ENCODE peak calls at places on chromosome X, in four cellular contexts. H, X, V and L are unnamed samples.

GRCh38 chrX:132023896-132024386 is 839 bp downstream of the STK26 start:
- DNase-seq in H (no peak), X (peak), V (no peak), L (no peak)

GRCh38 chrX:50638123-50638522 is 167.5 kb upstream of the DGKK start:
- DNase-seq in X (no peak), V (no peak), H (no peak), L (no peak)

GRCh38 chrX:64202808-64203320 is 2.6 kb downstream of the AMER1 start:
- DNase-seq in V (no peak), X (no peak), H (no peak), L (no peak)

GRCh38 chrX:110964761-110965160 is 131.2 kb upstream of the PAK3 start:
- DNase-seq in H (no peak), X (no peak), V (no peak), L (peak)

GRCh38 chrX:44842555-44843317 is 1.1 kb upstream of the DUSP21 start:
- DNase-seq in H (no peak), V (no peak), X (no peak), L (no peak)

GRCh38 chrX:54085666-54086065 is 41.4 kb upstream of the PHF8 start:
- DNase-seq in H (no peak), X (no peak), V (no peak), L (no peak)

GRCh38 chrX:7582191-7582590 is 260.8 kb upstream of the VCX start:
- DNase-seq in X (no peak), H (no peak), V (no peak), L (no peak)

GRCh38 chrX:118254611-118255010 is 91.3 kb upstream of the WDR44 start:
- DNase-seq in H (peak), V (peak), X (no peak), L (peak)

GRCh38 chrX:148542481-148543255 is 42.3 kb downstream of the AFF2 start:
- DNase-seq in X (no peak), H (no peak), V (no peak), L (no peak)

GRCh38 chrX:55161581-55161980 is 58.6 kb upstream of the PAGE5 start:
- DNase-seq in V (peak), H (no peak), X (no peak), L (no peak)

GRCh38 chrX:1600406-1601050 is 9.1 kb downstream of the AKAP17A start:
- DNase-seq in X (no peak), H (no peak), V (no peak), L (no peak)

GRCh38 chrX:74924449-74925209 is 623 bp downstream of the NEXMIF start:
- DNase-seq in X (peak), H (no peak), V (peak), L (peak)

GRCh38 chrX:129663171-129663570 is 8.4 kb upstream of the APLN start:
- DNase-seq in H (no peak), X (no peak), V (no peak), L (no peak)

GRCh38 chrX:18288716-18289115 is 65.8 kb downstream of the SCML2 start:
- DNase-seq in H (no peak), X (no peak), V (peak), L (no peak)

GRCh38 chrX:275967-276587 is 5.1 kb upstream of the PLCXD1 start:
- DNase-seq in H (peak), V (peak), X (peak), L (no peak)

GRCh38 chrX:118847676-118848075 is 24.1 kb downstream of the ZCCHC12 start:
- DNase-seq in H (no peak), X (no peak), V (peak), L (no peak)

GRCh38 chrX:71489540-71489939 is 43.4 kb upstream of the OGT start:
- DNase-seq in V (no peak), X (no peak), H (no peak), L (no peak)

GRCh38 chrX:146615807-146616206 is 193.8 kb upstream of the CXorf51B start:
- DNase-seq in X (no peak), V (no peak), H (no peak), L (no peak)

GRCh38 chrX:71366674-71367256 is 608 bp downstream of the TAF1 start:
- DNase-seq in H (no peak), V (peak), X (no peak), L (peak)

GRCh38 chrX:134172588-134173259 is 64.3 kb upstream of the CCDC160 start:
- DNase-seq in H (no peak), X (no peak), V (no peak), L (peak)

GRCh38 chrX:39507034-39507433 is 590.7 kb downstream of the BCOR start:
- DNase-seq in X (no peak), H (no peak), V (no peak), L (no peak)

GRCh38 chrX:20594985-20595384 is 328.3 kb upstream of the RPS6KA3 start:
- DNase-seq in X (no peak), H (no peak), V (no peak), L (no peak)

GRCh38 chrX:131895807-131896206 is 127.3 kb upstream of the STK26 start:
- DNase-seq in V (no peak), X (no peak), H (no peak), L (no peak)

GRCh38 chrX:15349046-15349445 is 13.7 kb upstream of the PIGA start:
- DNase-seq in V (peak), H (peak), X (no peak), L (no peak)

GRCh38 chrX:30690330-30690729 is 37.1 kb downstream of the GK start:
- DNase-seq in V (no peak), H (no peak), X (no peak), L (no peak)

GRCh38 chrX:149370097-149370496 is 135.0 kb downstream of the IDS start:
- DNase-seq in V (no peak), X (no peak), H (no peak), L (no peak)

GRCh38 chrX:118550792-118551191 is 55.2 kb downstream of the DOCK11 start:
- DNase-seq in H (peak), V (no peak), X (no peak), L (no peak)

GRCh38 chrX:150522494-150522893 is 45.9 kb upstream of the MTM1 start:
- DNase-seq in V (no peak), H (no peak), X (no peak), L (no peak)

GRCh38 chrX:51148848-51149247 is 183.8 kb upstream of the NUDT10 start:
- DNase-seq in H (no peak), V (peak), X (no peak), L (peak)

GRCh38 chrX:1727531-1728027 is 112.7 kb downstream of the ASMT start:
- DNase-seq in H (no peak), X (no peak), V (peak), L (no peak)